ENCODE peak calls at places on chromosome 15, in four cellular contexts. One of them, this sample, is unnamed.

GRCh38 chr15:94033683-94034020 is 197.7 kb upstream of the MCTP2 start:
- DNase-seq in HCT116: no peak
- DNase-seq in K562: no peak
- DNase-seq in H1: no peak
- DNase-seq in this sample: no peak

GRCh38 chr15:72197460-72198409 is at the start of gene GRAMD2A:
- DNase-seq in HCT116: peak; percentile 61
- DNase-seq in K562: no peak
- DNase-seq in H1: peak; percentile 50
- DNase-seq in this sample: no peak

GRCh38 chr15:65212097-65212496 is 824 bp upstream of the CILP start:
- DNase-seq in HCT116: no peak
- DNase-seq in K562: peak; percentile 91
- DNase-seq in H1: no peak
- DNase-seq in this sample: no peak

GRCh38 chr15:98904466-98905048 is 103.0 kb downstream of the PGPEP1L start:
- DNase-seq in HCT116: peak; percentile 18
- DNase-seq in K562: peak; percentile 51
- DNase-seq in H1: no peak
- DNase-seq in this sample: no peak

GRCh38 chr15:20646529-20647142 is 105.0 kb upstream of the GOLGA6L6 start:
- DNase-seq in HCT116: no peak
- DNase-seq in K562: peak; percentile 27
- DNase-seq in H1: no peak
- DNase-seq in this sample: no peak

GRCh38 chr15:72784233-72784876 is 797 bp upstream of the ADPGK start:
- DNase-seq in HCT116: peak; percentile 59
- DNase-seq in K562: peak; percentile 49
- DNase-seq in H1: no peak
- DNase-seq in this sample: peak; percentile 43

GRCh38 chr15:73399163-73399562 is 30.4 kb upstream of the HCN4 start:
- DNase-seq in HCT116: no peak
- DNase-seq in K562: no peak
- DNase-seq in H1: no peak
- DNase-seq in this sample: no peak

GRCh38 chr15:51380999-51381806 is 39.7 kb downstream of the GLDN start:
- DNase-seq in HCT116: peak; percentile 61
- DNase-seq in K562: peak; percentile 85
- DNase-seq in H1: no peak
- DNase-seq in this sample: peak; percentile 34

GRCh38 chr15:72515591-72516389 is 41.7 kb downstream of the ARIH1 start:
- DNase-seq in HCT116: no peak
- DNase-seq in K562: no peak
- DNase-seq in H1: no peak
- DNase-seq in this sample: no peak

GRCh38 chr15:58587481-58587880 is 155.7 kb downstream of the LIPC start:
- DNase-seq in HCT116: no peak
- DNase-seq in K562: no peak
- DNase-seq in H1: no peak
- DNase-seq in this sample: no peak

DNA sequence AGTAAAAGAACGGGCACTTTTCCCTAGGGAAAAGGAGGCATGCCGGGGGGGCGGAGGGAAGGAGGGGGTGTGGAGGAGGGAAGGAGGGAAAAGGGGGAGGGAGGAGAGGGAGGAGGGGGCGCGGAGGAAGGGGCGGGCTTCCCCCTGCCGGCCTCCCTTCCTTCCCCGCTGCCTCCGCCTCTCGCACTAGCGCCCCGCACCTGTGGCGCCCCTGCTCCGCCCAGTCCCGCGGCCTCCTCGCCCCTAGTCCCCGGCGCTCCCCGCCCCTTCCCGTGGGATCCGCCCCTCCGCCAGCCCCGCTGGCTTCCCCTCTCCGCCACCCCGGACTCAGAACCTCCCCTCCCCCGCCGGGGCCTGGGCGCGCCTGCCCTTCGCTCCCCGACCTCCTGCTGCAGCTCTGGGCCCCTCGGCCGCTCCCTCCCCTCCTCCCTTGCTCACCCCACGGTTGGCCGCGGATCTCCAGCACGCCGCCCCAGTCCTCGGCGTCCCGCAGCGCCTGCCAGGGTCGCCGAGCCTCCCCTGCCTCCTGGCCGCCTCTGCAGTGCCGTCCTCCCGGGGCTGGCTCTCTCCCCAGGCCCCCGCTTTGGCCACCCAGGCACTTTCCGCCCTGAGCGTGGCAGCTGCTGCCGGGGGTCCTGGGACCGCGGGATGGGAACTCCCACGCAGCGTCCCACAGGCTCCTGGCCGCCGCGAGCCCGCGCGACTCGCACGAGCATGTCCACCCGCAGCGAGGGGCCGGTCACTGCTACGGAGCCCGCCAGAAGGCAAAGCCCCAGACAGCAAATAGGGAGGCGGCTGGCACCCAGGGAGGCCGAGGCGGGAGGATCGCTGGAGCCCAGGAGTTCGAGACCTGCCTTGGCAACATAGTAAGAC is 147.4 kb downstream of the TJP1 start:
- DNase-seq in HCT116: no peak
- DNase-seq in K562: peak; percentile 85
- DNase-seq in H1: peak; percentile 73
- DNase-seq in this sample: no peak
- TF ChIP-seq EGR1 in HCT116: no peak
- TF ChIP-seq EGR1 in K562: no peak
- TF ChIP-seq EGR1 in H1: no peak
- TF ChIP-seq EGR1 in this sample: no peak

GRCh38 chr15:76336254-76337046 is at the start of gene ISL2:
- DNase-seq in HCT116: peak; percentile 94
- DNase-seq in K562: peak; percentile 97
- DNase-seq in H1: peak; percentile 89
- DNase-seq in this sample: peak; percentile 61
- TF ChIP-seq POLR2A in HCT116: peak; percentile 93
- TF ChIP-seq POLR2A in K562: peak; percentile 83
- TF ChIP-seq POLR2A in H1: peak; percentile 83
- TF ChIP-seq POLR2A in this sample: peak; percentile 88

GRCh38 chr15:74584779-74585178 is 30.9 kb upstream of the CLK3 start:
- DNase-seq in HCT116: no peak
- DNase-seq in K562: peak; percentile 64
- DNase-seq in H1: no peak
- DNase-seq in this sample: no peak
- TF ChIP-seq EGR1 in HCT116: no peak
- TF ChIP-seq EGR1 in K562: no peak
- TF ChIP-seq EGR1 in H1: no peak
- TF ChIP-seq EGR1 in this sample: no peak

GRCh38 chr15:82536409-82537350 is 3.6 kb downstream of the RPS17 start:
- DNase-seq in HCT116: no peak
- DNase-seq in K562: peak; percentile 13
- DNase-seq in H1: no peak
- DNase-seq in this sample: no peak

GRCh38 chr15:82537351-82537908 is 2.8 kb downstream of the RPS17 start:
- DNase-seq in HCT116: no peak
- DNase-seq in K562: peak; percentile 16
- DNase-seq in H1: no peak
- DNase-seq in this sample: no peak

GRCh38 chr15:82532991-82533481 is 7.2 kb downstream of the RPS17 start:
- DNase-seq in HCT116: no peak
- DNase-seq in K562: no peak
- DNase-seq in H1: no peak
- DNase-seq in this sample: no peak

GRCh38 chr15:82533801-82534200 is 6.5 kb downstream of the RPS17 start:
- DNase-seq in HCT116: no peak
- DNase-seq in K562: no peak
- DNase-seq in H1: no peak
- DNase-seq in this sample: no peak

DNA sequence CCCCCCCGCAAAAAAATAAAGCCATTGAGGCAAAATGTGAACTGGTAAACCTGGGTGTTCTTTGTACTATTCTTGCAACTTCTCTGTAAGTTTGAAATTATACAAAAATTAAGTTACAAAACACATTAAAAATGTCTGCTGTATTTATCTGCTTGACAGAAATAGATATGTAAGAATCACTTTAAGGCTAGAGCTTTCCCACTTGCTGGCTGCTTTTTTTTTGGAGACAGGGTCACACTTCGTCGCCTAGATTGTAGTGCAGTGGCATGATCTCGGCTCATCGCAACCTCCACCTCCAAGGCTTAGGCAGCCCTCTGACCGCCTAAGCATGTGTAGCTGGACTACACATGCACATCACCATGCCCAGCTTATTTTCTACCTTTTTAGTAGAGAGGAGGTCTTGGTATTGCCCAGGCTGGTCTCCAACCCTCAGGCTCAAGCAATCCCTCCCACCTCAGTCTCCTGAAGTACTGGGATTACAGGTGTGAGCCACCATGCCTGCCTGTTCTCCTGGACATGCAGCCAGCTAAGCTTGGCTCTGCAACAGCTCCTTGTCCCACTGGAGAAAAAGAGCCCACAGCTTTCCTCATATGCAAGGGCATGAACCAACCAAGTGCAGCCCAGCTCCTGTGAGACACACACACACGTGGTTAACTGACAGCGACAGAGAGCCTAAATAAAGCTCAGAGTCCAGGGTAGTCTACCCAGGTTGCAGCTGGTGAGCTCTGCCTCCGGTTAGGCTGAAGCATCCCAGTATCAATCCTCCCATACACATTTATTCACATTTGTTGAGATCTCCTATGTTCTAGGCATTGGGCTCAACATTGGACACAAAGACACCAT is 4.5 kb downstream of the RPS17 start:
- DNase-seq in HCT116: no peak
- DNase-seq in K562: no peak
- DNase-seq in H1: no peak
- DNase-seq in this sample: no peak
- TF ChIP-seq POLR2A in HCT116: no peak
- TF ChIP-seq POLR2A in K562: peak; percentile 81
- TF ChIP-seq POLR2A in H1: peak; percentile 86
- TF ChIP-seq POLR2A in this sample: peak; percentile 75

GRCh38 chr15:24269166-24269571 is 406.4 kb upstream of the NPAP1 start:
- DNase-seq in HCT116: no peak
- DNase-seq in K562: no peak
- DNase-seq in H1: no peak
- DNase-seq in this sample: no peak
- TF ChIP-seq EGR1 in HCT116: no peak
- TF ChIP-seq EGR1 in K562: no peak
- TF ChIP-seq EGR1 in H1: no peak
- TF ChIP-seq EGR1 in this sample: no peak

GRCh38 chr15:77853910-77854309 is 221.2 kb upstream of the LINGO1 start:
- DNase-seq in HCT116: no peak
- DNase-seq in K562: no peak
- DNase-seq in H1: no peak
- DNase-seq in this sample: no peak
- TF ChIP-seq POLR2A in HCT116: no peak
- TF ChIP-seq POLR2A in K562: no peak
- TF ChIP-seq POLR2A in H1: no peak
- TF ChIP-seq POLR2A in this sample: no peak

GRCh38 chr15:77486542-77487478 is 66.1 kb downstream of the HMG20A start:
- DNase-seq in HCT116: no peak
- DNase-seq in K562: no peak
- DNase-seq in H1: no peak
- DNase-seq in this sample: no peak
- TF ChIP-seq EGR1 in HCT116: no peak
- TF ChIP-seq EGR1 in K562: no peak
- TF ChIP-seq EGR1 in H1: no peak
- TF ChIP-seq EGR1 in this sample: no peak

GRCh38 chr15:101294731-101295606 is at the start of gene SNRPA1:
- DNase-seq in HCT116: peak; percentile 83
- DNase-seq in K562: peak; percentile 96
- DNase-seq in H1: peak; percentile 66
- DNase-seq in this sample: peak; percentile 68
- TF ChIP-seq POLR2A in HCT116: peak; percentile 83
- TF ChIP-seq POLR2A in K562: peak; percentile 89
- TF ChIP-seq POLR2A in H1: peak; percentile 82
- TF ChIP-seq POLR2A in this sample: peak; percentile 95

GRCh38 chr15:69325456-69325971 is 26.8 kb downstream of the PAQR5 start:
- DNase-seq in HCT116: no peak
- DNase-seq in K562: no peak
- DNase-seq in H1: no peak
- DNase-seq in this sample: no peak
- TF ChIP-seq EGR1 in HCT116: no peak
- TF ChIP-seq EGR1 in K562: no peak
- TF ChIP-seq EGR1 in H1: no peak
- TF ChIP-seq EGR1 in this sample: no peak

This sample was measured in GM12878.